ENCODE peak calls at places on chromosomes 12 and 14, in seven cellular contexts. G is HCT116, P is transverse colon, T is Panc1, L is sigmoid colon, D is K562, F is H1. I is an unnamed sample.
A peak's percentile ranks its signal among the peaks of the same experiment; 100 is the strongest.

GRCh38 chr12:89250213-89250612 is 102.1 kb downstream of the DUSP6 start:
- DNase-seq in T (no peak), G (no peak), D (no peak), P (no peak), F (no peak), L (no peak), I (no peak)

GRCh38 chr14:23123419-23123818 is 4.4 kb upstream of the CEBPE start:
- DNase-seq in G (no peak), D (peak; percentile 85), P (peak; percentile 90), T (no peak), L (peak; percentile 76), F (no peak), I (peak; percentile 69)

GRCh38 chr14:72786377-72787350 is 107.2 kb downstream of the DPF3 start:
- DNase-seq in D (no peak), T (no peak), P (no peak), L (no peak), G (no peak), F (no peak), I (no peak)

GRCh38 chr12:23929906-23930305 is 19.6 kb downstream of the SOX5 start:
- DNase-seq in G (no peak), F (no peak), T (no peak), D (no peak), L (no peak), P (no peak), I (no peak)

GRCh38 chr12:93850476-93850875 is 173.3 kb downstream of the CRADD start:
- DNase-seq in F (no peak), L (no peak), T (no peak), P (no peak), G (no peak), D (no peak), I (no peak)

GRCh38 chr12:109346920-109347319 is 780 bp upstream of the MYO1H start:
- DNase-seq in T (no peak), G (no peak), F (peak; percentile 63), D (no peak), L (no peak), P (no peak), I (no peak)

GRCh38 chr12:89040146-89040964 is 311.9 kb downstream of the DUSP6 start:
- DNase-seq in P (peak; percentile 61), D (no peak), F (no peak), T (no peak), L (no peak), G (no peak), I (peak; percentile 91)

GRCh38 chr12:48442191-48442828 is 30.0 kb upstream of the ANP32D start:
- DNase-seq in F (no peak), L (no peak), G (peak; percentile 3), D (no peak), T (no peak), P (no peak), I (no peak)

GRCh38 chr14:93965287-93965821 is 11.0 kb downstream of the ASB2 start:
- DNase-seq in L (no peak), P (no peak), D (no peak), T (no peak), G (no peak), F (no peak), I (no peak)

GRCh38 chr12:95548539-95549391 is 2.5 kb downstream of the USP44 start:
- DNase-seq in L (peak; percentile 83), F (peak; percentile 83), G (no peak), P (peak; percentile 56), D (peak; percentile 85), T (no peak), I (peak; percentile 89)

GRCh38 chr12:39772708-39773665 is 153.4 kb upstream of the ABCD2 start:
- DNase-seq in T (no peak), L (no peak), G (no peak), P (no peak), F (no peak), D (no peak), I (no peak)

GRCh38 chr14:104316121-104316722 is 177.8 kb downstream of the KIF26A start:
- DNase-seq in T (no peak), G (no peak), L (no peak), F (no peak), D (no peak), P (peak; percentile 73), I (peak; percentile 81)

GRCh38 chr12:53561590-53561953 is 54.3 kb upstream of the NPFF start:
- DNase-seq in L (no peak), T (peak; percentile 85), G (peak; percentile 56), P (no peak), F (no peak), D (no peak), I (no peak)

GRCh38 chr12:99271071-99271470 is 376.5 kb upstream of the GARIN6 start:
- DNase-seq in L (no peak), F (no peak), T (no peak), D (no peak), G (no peak), P (no peak), I (no peak)

GRCh38 chr14:55052259-55052930 is 948 bp downstream of the MAPK1IP1L start:
- DNase-seq in L (no peak), P (no peak), D (no peak), T (no peak), G (no peak), F (no peak), I (no peak)

GRCh38 chr14:90535556-90535930 is 138.7 kb downstream of the CALM1 start:
- DNase-seq in G (no peak), D (no peak), L (no peak), F (no peak), T (no peak), P (no peak), I (no peak)

GRCh38 chr14:104845834-104846441 is 19.1 kb upstream of the CEP170B start:
- DNase-seq in G (no peak), D (no peak), F (no peak), T (no peak), P (no peak), L (no peak), I (peak; percentile 15)

GRCh38 chr12:108804361-108804949 is 52.9 kb downstream of the SSH1 start:
- DNase-seq in T (no peak), D (no peak), G (no peak), F (no peak), L (peak; percentile 91), P (peak; percentile 49), I (peak; percentile 72)

GRCh38 chr14:95620659-95621059 is 65.6 kb upstream of the TCL1B start:
- DNase-seq in D (peak; percentile 21), L (no peak), G (no peak), F (no peak), T (no peak), P (no peak), I (no peak)

GRCh38 chr12:50923361-50924130 is 28.8 kb upstream of the HIGD1C start:
- DNase-seq in G (no peak), D (no peak), L (no peak), F (no peak), T (no peak), P (no peak), I (no peak)

GRCh38 chr12:117567644-117568043 is 206.2 kb upstream of the NOS1 start:
- DNase-seq in L (no peak), T (no peak), D (no peak), P (no peak), G (no peak), F (no peak), I (no peak)

GRCh38 chr14:103527408-103528157 is 1.4 kb upstream of the TRMT61A start:
- DNase-seq in P (peak; percentile 24), L (no peak), T (no peak), G (no peak), D (no peak), F (no peak), I (no peak)

GRCh38 chr12:31574803-31575573 is 15.9 kb downstream of the DENND5B start:
- DNase-seq in F (no peak), T (no peak), P (no peak), G (no peak), L (no peak), D (no peak), I (no peak)

GRCh38 chr12:51926718-51927117 is 19.4 kb downstream of the ACVRL1 start:
- DNase-seq in P (peak; percentile 77), F (no peak), G (peak; percentile 48), T (no peak), D (peak; percentile 48), L (no peak), I (no peak)

GRCh38 chr12:126899926-126900792 is 1366.8 kb upstream of the TMEM132C start:
- DNase-seq in D (no peak), F (no peak), T (no peak), L (no peak), G (no peak), P (no peak), I (no peak)

DNA sequence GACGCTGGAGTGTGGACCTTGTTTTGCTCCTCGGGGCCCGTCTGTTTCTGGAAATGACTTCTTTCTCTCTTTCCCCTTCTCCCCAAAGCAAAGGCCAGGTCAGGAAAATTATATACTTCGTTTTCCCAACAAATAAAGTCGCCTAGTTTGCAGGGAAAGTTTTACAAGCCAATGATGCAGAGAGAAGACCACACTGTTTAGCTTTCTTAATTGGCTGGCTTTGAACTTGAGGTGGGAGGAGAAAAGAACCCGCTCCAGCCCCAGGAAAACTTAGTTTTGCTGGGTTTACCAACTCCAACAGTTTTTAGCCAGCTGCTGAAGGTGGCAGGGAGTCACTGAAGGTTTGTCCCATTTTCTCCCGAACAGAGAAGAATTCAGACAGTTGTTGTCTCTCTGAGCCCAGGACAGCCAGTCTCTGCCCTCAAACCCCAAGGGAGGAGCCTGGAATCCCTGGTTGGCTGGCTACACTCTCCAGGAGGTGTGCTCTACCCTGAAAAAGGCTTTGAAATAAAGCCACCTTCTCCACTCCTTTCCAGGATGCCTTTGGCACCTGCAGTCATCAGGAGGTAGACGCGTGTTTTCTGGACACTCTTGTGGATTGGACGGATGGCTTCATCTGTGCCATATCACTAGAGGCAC is 24.8 kb downstream of the BCL11B start:
- DNase-seq in P (no peak), L (no peak), G (no peak), F (no peak), T (no peak), D (no peak), I (no peak)
- TF ChIP-seq POLR2AphosphoS5 in P (no peak), L (no peak), G (no peak), F (no peak), T (no peak), D (no peak), I (no peak)

DNA sequence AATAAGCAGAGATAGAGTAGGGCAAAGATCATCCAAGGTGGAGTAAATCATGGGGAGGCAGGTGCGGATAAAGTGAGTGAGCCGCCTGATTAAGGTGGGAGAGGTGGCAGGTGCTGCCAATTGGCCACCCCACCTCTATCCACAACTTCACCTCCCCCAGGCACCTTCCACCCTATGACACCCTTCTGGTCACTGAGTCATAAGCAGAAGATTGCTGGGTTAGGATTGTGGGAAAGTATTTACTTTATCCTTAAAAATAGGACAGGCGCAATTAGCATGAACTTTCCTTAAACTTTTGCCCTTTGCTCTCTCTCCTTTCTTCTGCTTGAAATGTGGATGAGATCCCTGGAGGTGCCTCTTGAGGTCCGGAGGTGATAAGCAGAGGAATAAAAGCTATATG is 14.9 kb upstream of the BMP4 start:
- DNase-seq in T (no peak), G (no peak), D (no peak), F (no peak), P (no peak), L (no peak), I (no peak)
- H3K4me3 ChIP-seq in T (no peak overlapping the region), G (no peak overlapping the region), D (no peak overlapping the region), F (no peak overlapping the region), P (no peak overlapping the region), L (no peak overlapping the region), I (no peak overlapping the region)

GRCh38 chr12:37672655-37673260 is 643.8 kb upstream of the ALG10B start:
- DNase-seq in D (no peak), L (no peak), P (no peak), G (no peak), T (no peak), F (no peak), I (no peak)
- TF ChIP-seq CTCF in D (no peak), L (no peak), P (no peak), G (no peak), T (peak; percentile 33), F (no peak), I (no peak)

GRCh38 chr12:120224304-120225199 is 23.6 kb upstream of the RPLP0 start:
- DNase-seq in D (no peak), L (peak; percentile 81), P (peak; percentile 86), G (no peak), F (no peak), T (no peak), I (peak; percentile 82)
- TF ChIP-seq POLR2AphosphoS5 in D (no peak), L (peak; percentile 15), P (peak; percentile 67), G (no peak), F (no peak), T (peak; percentile 41), I (peak; percentile 8)